ENCODE peak calls at places on chromosome 12, in seven cellular contexts. One of them, this sample, is unnamed.

GRCh38 chr12:39912211-39912980 is 193.5 kb downstream of the SLC2A13 start:
- DNase-seq in HFF-Myc: no peak
- DNase-seq in GM20000: no peak
- DNase-seq in endothelial cell: no peak
- DNase-seq in astrocyte of the spinal cord: no peak
- DNase-seq in thoracic aorta: no peak
- DNase-seq in hepatocyte: peak; percentile 24
- DNase-seq in this sample: no peak

GRCh38 chr12:40921563-40922163 is 229.4 kb downstream of the CNTN1 start:
- DNase-seq in GM20000: peak; percentile 8
- DNase-seq in thoracic aorta: no peak
- DNase-seq in HFF-Myc: peak; percentile 1
- DNase-seq in endothelial cell: no peak
- DNase-seq in hepatocyte: peak; percentile 39
- DNase-seq in astrocyte of the spinal cord: peak; percentile 29
- DNase-seq in this sample: no peak

GRCh38 chr12:102062419-102062806 is 622 bp upstream of the WASHC3 start:
- DNase-seq in HFF-Myc: no peak
- DNase-seq in thoracic aorta: no peak
- DNase-seq in hepatocyte: no peak
- DNase-seq in endothelial cell: no peak
- DNase-seq in GM20000: no peak
- DNase-seq in astrocyte of the spinal cord: no peak
- DNase-seq in this sample: no peak

GRCh38 chr12:116955382-116956021 is 44.8 kb downstream of the FBXW8 start:
- DNase-seq in thoracic aorta: no peak
- DNase-seq in hepatocyte: peak; percentile 74
- DNase-seq in HFF-Myc: no peak
- DNase-seq in astrocyte of the spinal cord: no peak
- DNase-seq in GM20000: no peak
- DNase-seq in endothelial cell: no peak
- DNase-seq in this sample: no peak

GRCh38 chr12:103333676-103334075 is 162.1 kb downstream of the C12orf42 start:
- DNase-seq in HFF-Myc: no peak
- DNase-seq in GM20000: no peak
- DNase-seq in thoracic aorta: no peak
- DNase-seq in hepatocyte: no peak
- DNase-seq in endothelial cell: no peak
- DNase-seq in astrocyte of the spinal cord: no peak
- DNase-seq in this sample: no peak

GRCh38 chr12:108896817-108897216 is 16.9 kb downstream of the DAO start:
- DNase-seq in GM20000: no peak
- DNase-seq in HFF-Myc: no peak
- DNase-seq in endothelial cell: no peak
- DNase-seq in astrocyte of the spinal cord: no peak
- DNase-seq in thoracic aorta: no peak
- DNase-seq in hepatocyte: no peak
- DNase-seq in this sample: no peak

GRCh38 chr12:108448246-108448645 is 66.8 kb upstream of the FICD start:
- DNase-seq in endothelial cell: no peak
- DNase-seq in HFF-Myc: no peak
- DNase-seq in thoracic aorta: no peak
- DNase-seq in astrocyte of the spinal cord: no peak
- DNase-seq in GM20000: no peak
- DNase-seq in hepatocyte: no peak
- DNase-seq in this sample: no peak

GRCh38 chr12:126768517-126768916 is 1498.5 kb upstream of the TMEM132C start:
- DNase-seq in thoracic aorta: no peak
- DNase-seq in GM20000: no peak
- DNase-seq in endothelial cell: no peak
- DNase-seq in HFF-Myc: no peak
- DNase-seq in hepatocyte: no peak
- DNase-seq in astrocyte of the spinal cord: no peak
- DNase-seq in this sample: no peak

GRCh38 chr12:67647547-67648305 is 819 bp upstream of the DYRK2 start:
- DNase-seq in HFF-Myc: peak; percentile 80
- DNase-seq in thoracic aorta: peak; percentile 43
- DNase-seq in hepatocyte: peak; percentile 92
- DNase-seq in endothelial cell: peak; percentile 66
- DNase-seq in GM20000: peak; percentile 54
- DNase-seq in astrocyte of the spinal cord: peak; percentile 88
- DNase-seq in this sample: peak; percentile 48

GRCh38 chr12:76790564-76791552 is 26.9 kb downstream of the ZDHHC17 start:
- DNase-seq in endothelial cell: no peak
- DNase-seq in HFF-Myc: no peak
- DNase-seq in astrocyte of the spinal cord: peak; percentile 27
- DNase-seq in hepatocyte: peak; percentile 41
- DNase-seq in thoracic aorta: no peak
- DNase-seq in GM20000: peak; percentile 15
- DNase-seq in this sample: peak; percentile 35

GRCh38 chr12:131927110-131928079 is 1.7 kb upstream of the PUS1 start:
- DNase-seq in thoracic aorta: no peak
- DNase-seq in hepatocyte: no peak
- DNase-seq in endothelial cell: no peak
- DNase-seq in HFF-Myc: no peak
- DNase-seq in GM20000: no peak
- DNase-seq in astrocyte of the spinal cord: no peak
- DNase-seq in this sample: no peak

GRCh38 chr12:56450241-56450640 is 1.0 kb upstream of the TIMELESS start:
- DNase-seq in endothelial cell: no peak
- DNase-seq in hepatocyte: no peak
- DNase-seq in astrocyte of the spinal cord: no peak
- DNase-seq in GM20000: no peak
- DNase-seq in thoracic aorta: no peak
- DNase-seq in HFF-Myc: no peak
- DNase-seq in this sample: no peak

GRCh38 chr12:6316921-6317692 is 6.6 kb downstream of the PLEKHG6 start:
- DNase-seq in HFF-Myc: no peak
- DNase-seq in endothelial cell: no peak
- DNase-seq in thoracic aorta: no peak
- DNase-seq in astrocyte of the spinal cord: no peak
- DNase-seq in hepatocyte: no peak
- DNase-seq in GM20000: no peak
- DNase-seq in this sample: no peak

GRCh38 chr12:116138781-116139180 is 138.7 kb downstream of the MED13L start:
- DNase-seq in HFF-Myc: no peak
- DNase-seq in astrocyte of the spinal cord: no peak
- DNase-seq in thoracic aorta: no peak
- DNase-seq in hepatocyte: no peak
- DNase-seq in GM20000: no peak
- DNase-seq in endothelial cell: no peak
- DNase-seq in this sample: no peak

GRCh38 chr12:51324953-51325352 is 979 bp upstream of the BIN2 start:
- DNase-seq in thoracic aorta: no peak
- DNase-seq in HFF-Myc: no peak
- DNase-seq in astrocyte of the spinal cord: no peak
- DNase-seq in GM20000: no peak
- DNase-seq in endothelial cell: no peak
- DNase-seq in hepatocyte: no peak
- DNase-seq in this sample: no peak

GRCh38 chr12:100295764-100296555 is 29.0 kb downstream of the SCYL2 start:
- DNase-seq in hepatocyte: no peak
- DNase-seq in endothelial cell: no peak
- DNase-seq in astrocyte of the spinal cord: no peak
- DNase-seq in HFF-Myc: peak; percentile 1
- DNase-seq in thoracic aorta: no peak
- DNase-seq in GM20000: no peak
- DNase-seq in this sample: no peak

GRCh38 chr12:51368640-51369517 is 22.3 kb downstream of the GALNT6 start:
- DNase-seq in GM20000: peak; percentile 97
- DNase-seq in HFF-Myc: no peak
- DNase-seq in thoracic aorta: no peak
- DNase-seq in endothelial cell: peak; percentile 31
- DNase-seq in astrocyte of the spinal cord: peak; percentile 55
- DNase-seq in hepatocyte: no peak
- DNase-seq in this sample: peak; percentile 97

GRCh38 chr12:104422441-104422840 is 34.3 kb upstream of the CHST11 start:
- DNase-seq in astrocyte of the spinal cord: no peak
- DNase-seq in HFF-Myc: no peak
- DNase-seq in endothelial cell: no peak
- DNase-seq in hepatocyte: no peak
- DNase-seq in thoracic aorta: no peak
- DNase-seq in GM20000: no peak
- DNase-seq in this sample: no peak

GRCh38 chr12:108392284-108392683 is 53.2 kb upstream of the CMKLR1 start:
- DNase-seq in HFF-Myc: no peak
- DNase-seq in hepatocyte: no peak
- DNase-seq in GM20000: no peak
- DNase-seq in astrocyte of the spinal cord: no peak
- DNase-seq in endothelial cell: no peak
- DNase-seq in thoracic aorta: no peak
- DNase-seq in this sample: no peak

GRCh38 chr12:11753151-11753501 is 103.7 kb downstream of the ETV6 start:
- DNase-seq in HFF-Myc: no peak
- DNase-seq in GM20000: no peak
- DNase-seq in endothelial cell: no peak
- DNase-seq in astrocyte of the spinal cord: no peak
- DNase-seq in thoracic aorta: no peak
- DNase-seq in hepatocyte: no peak
- DNase-seq in this sample: no peak

DNA sequence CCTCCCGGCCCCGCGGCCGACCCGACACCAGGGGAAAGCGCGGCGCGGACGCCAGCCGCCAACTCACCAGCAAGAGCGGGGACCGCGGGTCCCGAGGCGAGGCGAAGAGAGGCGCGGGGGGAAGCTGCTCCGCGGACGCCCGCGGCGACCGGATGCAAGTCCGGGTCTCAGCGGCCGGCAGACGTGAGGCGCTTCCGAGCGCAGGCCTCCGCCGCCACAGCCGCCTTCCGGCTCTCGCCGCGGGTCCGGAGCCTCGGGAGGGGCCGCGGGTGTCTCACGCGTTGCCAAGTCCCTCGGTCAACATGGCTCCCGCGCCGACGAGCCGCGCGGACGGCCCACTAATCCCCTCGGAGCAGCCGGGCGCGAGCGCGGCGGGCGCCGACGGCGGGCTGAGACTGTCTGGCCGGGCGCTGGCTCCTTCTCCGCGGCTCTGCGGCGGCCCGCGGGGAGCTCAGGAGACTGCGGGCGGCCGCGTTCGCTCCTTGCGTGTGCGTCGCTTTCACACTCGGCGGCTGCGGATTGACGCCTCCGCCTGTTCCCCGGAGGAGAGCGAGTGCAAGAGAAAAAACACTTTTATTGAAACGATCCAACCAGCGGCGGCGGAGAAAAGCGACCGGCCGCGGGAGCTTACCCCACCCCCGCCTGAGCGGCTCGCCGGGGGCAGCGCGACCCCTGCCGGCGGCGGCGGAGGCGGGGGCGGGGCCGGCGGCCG is at the start of gene CDK17:
- DNase-seq in hepatocyte: peak; percentile 93
- DNase-seq in GM20000: peak; percentile 93
- DNase-seq in thoracic aorta: peak; percentile 30
- DNase-seq in endothelial cell: peak; percentile 88
- DNase-seq in astrocyte of the spinal cord: peak; percentile 90
- DNase-seq in HFF-Myc: no peak
- DNase-seq in this sample: peak; percentile 87
- TF ChIP-seq CTCF in hepatocyte: peak; percentile 48
- TF ChIP-seq CTCF in GM20000: peak; percentile 11
- TF ChIP-seq CTCF in thoracic aorta: no peak
- TF ChIP-seq CTCF in endothelial cell: peak; percentile 42
- TF ChIP-seq CTCF in astrocyte of the spinal cord: peak; percentile 40
- TF ChIP-seq CTCF in HFF-Myc: peak; percentile 39
- TF ChIP-seq CTCF in this sample: peak; percentile 34

DNA sequence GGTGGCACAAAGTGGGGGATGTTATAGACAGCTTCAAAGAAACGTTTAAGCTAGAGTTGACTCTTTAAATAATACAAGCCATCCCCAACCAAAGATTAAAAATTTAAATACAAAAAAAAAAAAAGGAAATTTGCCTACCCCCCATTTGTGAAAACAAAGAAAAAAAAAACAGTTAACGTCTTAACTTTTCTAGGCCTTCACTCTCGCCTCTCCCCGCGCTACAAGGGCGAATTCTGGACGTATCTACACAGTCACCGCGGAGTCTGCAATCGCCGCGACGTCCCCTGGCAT is 528 bp upstream of the NUDT4 start:
- DNase-seq in astrocyte of the spinal cord: no peak
- DNase-seq in thoracic aorta: peak; percentile 56
- DNase-seq in HFF-Myc: no peak
- DNase-seq in GM20000: no peak
- DNase-seq in endothelial cell: no peak
- DNase-seq in hepatocyte: no peak
- DNase-seq in this sample: no peak
- TF ChIP-seq CTCF in astrocyte of the spinal cord: no peak
- TF ChIP-seq CTCF in thoracic aorta: no peak
- TF ChIP-seq CTCF in HFF-Myc: no peak
- TF ChIP-seq CTCF in GM20000: no peak
- TF ChIP-seq CTCF in endothelial cell: no peak
- TF ChIP-seq CTCF in hepatocyte: no peak
- TF ChIP-seq CTCF in this sample: no peak

DNA sequence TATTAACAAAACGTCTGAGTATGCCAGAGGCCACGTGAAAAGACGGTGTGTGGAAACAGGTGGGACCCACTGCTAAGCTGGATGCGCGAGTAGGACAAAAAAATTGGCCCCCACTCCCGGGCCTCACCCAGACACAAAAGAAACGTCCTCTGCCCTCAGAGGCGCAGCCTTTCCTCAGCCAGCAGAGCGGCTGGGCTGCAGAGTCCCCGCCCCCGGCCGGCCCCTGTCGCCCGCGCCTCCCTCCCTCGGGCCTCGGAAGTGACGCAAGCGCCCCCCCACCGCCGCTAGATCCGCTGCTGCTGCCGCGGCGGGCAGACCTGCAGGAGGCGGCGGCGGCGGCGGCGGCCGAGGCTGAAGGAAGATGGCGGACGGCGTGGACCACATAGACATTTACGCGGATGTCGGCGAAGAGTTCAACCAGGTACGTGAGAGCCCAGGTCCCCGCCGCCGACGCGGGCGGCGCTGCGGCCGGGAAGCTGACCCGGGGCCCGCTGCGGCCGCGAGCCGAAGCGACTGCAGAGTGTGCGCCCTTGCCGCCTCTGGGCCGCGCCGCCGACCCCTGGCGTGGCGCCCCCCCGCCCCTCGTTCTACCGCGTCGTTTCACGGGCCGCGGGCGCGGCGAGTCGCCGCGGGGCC is at the start of gene CPSF6:
- DNase-seq in GM20000: peak; percentile 96
- DNase-seq in thoracic aorta: peak; percentile 72
- DNase-seq in hepatocyte: peak; percentile 98
- DNase-seq in endothelial cell: peak; percentile 98
- DNase-seq in HFF-Myc: peak; percentile 44
- DNase-seq in astrocyte of the spinal cord: peak; percentile 96
- DNase-seq in this sample: peak; percentile 94
- TF ChIP-seq CTCF in GM20000: no peak
- TF ChIP-seq CTCF in thoracic aorta: no peak
- TF ChIP-seq CTCF in hepatocyte: no peak
- TF ChIP-seq CTCF in endothelial cell: no peak
- TF ChIP-seq CTCF in HFF-Myc: no peak
- TF ChIP-seq CTCF in astrocyte of the spinal cord: no peak
- TF ChIP-seq CTCF in this sample: no peak

GRCh38 chr12:4526923-4527546 is 11.7 kb upstream of the RAD51AP1 start:
- DNase-seq in thoracic aorta: no peak
- DNase-seq in HFF-Myc: no peak
- DNase-seq in GM20000: peak; percentile 10
- DNase-seq in hepatocyte: no peak
- DNase-seq in astrocyte of the spinal cord: peak; percentile 46
- DNase-seq in endothelial cell: no peak
- DNase-seq in this sample: no peak
- TF ChIP-seq CTCF in thoracic aorta: peak; percentile 48
- TF ChIP-seq CTCF in HFF-Myc: peak; percentile 15
- TF ChIP-seq CTCF in GM20000: no peak
- TF ChIP-seq CTCF in hepatocyte: peak; percentile 65
- TF ChIP-seq CTCF in astrocyte of the spinal cord: peak; percentile 26
- TF ChIP-seq CTCF in endothelial cell: peak; percentile 92
- TF ChIP-seq CTCF in this sample: peak; percentile 15

This sample was measured in GM10248.